ENCODE peak calls at places on chromosome 2, in six cellular contexts. S, F, I, A, W and G are unnamed samples.

GRCh38 chr2:100791294-100791935 is 28.5 kb upstream of the NPAS2 start:
- DNase-seq in S (no peak), F (no peak), I (no peak), A (no peak), W (no peak), G (no peak)

GRCh38 chr2:74893332-74893731 is 59.4 kb downstream of the HK2 start:
- DNase-seq in S (peak), F (no peak), I (no peak), A (no peak), W (no peak), G (peak)

GRCh38 chr2:180177534-180177933 is 170.4 kb upstream of the CWC22 start:
- DNase-seq in S (no peak), F (no peak), I (no peak), A (no peak), W (no peak), G (no peak)

GRCh38 chr2:157751462-157752058 is 122.9 kb upstream of the ACVR1C start:
- DNase-seq in S (peak), F (peak), I (no peak), A (peak), W (no peak), G (peak)

GRCh38 chr2:102143450-102143985 is 972 bp downstream of the IL1R1 start:
- DNase-seq in S (peak), F (no peak), I (no peak), A (no peak), W (no peak), G (peak)

GRCh38 chr2:195252018-195252417 is 405.0 kb upstream of the SLC39A10 start:
- DNase-seq in S (no peak), F (no peak), I (no peak), A (peak), W (peak), G (no peak)

GRCh38 chr2:237886702-237887481 is 27.5 kb downstream of the RAMP1 start:
- DNase-seq in S (peak), F (no peak), I (no peak), A (no peak), W (no peak), G (peak)

GRCh38 chr2:34012728-34013302 is 413.7 kb upstream of the FAM98A start:
- DNase-seq in S (peak), F (peak), I (peak), A (peak), W (peak), G (peak)

GRCh38 chr2:179037807-179038206 is 12.1 kb downstream of the CCDC141 start:
- DNase-seq in S (no peak), F (no peak), I (no peak), A (no peak), W (no peak), G (no peak)

GRCh38 chr2:159922563-159922962 is 124.6 kb upstream of the CD302 start:
- DNase-seq in S (no peak), F (no peak), I (no peak), A (no peak), W (no peak), G (no peak)

GRCh38 chr2:234571620-234572407 is 74.9 kb upstream of the ARL4C start:
- DNase-seq in S (no peak), F (peak), I (no peak), A (no peak), W (no peak), G (peak)

GRCh38 chr2:40451926-40452605 is at the start of gene SLC8A1:
- DNase-seq in S (peak), F (no peak), I (peak), A (peak), W (no peak), G (peak)

GRCh38 chr2:152186257-152186656 is 10.7 kb upstream of the STAM2 start:
- DNase-seq in S (peak), F (no peak), I (no peak), A (no peak), W (no peak), G (peak)

GRCh38 chr2:48319863-48320262 is 210.1 kb upstream of the STON1 start:
- DNase-seq in S (no peak), F (no peak), I (no peak), A (no peak), W (no peak), G (no peak)

GRCh38 chr2:218953366-218953954 is 6.0 kb upstream of the CDK5R2 start:
- DNase-seq in S (no peak), F (no peak), I (no peak), A (peak), W (no peak), G (no peak)

GRCh38 chr2:144091622-144092021 is 428.3 kb downstream of the ZEB2 start:
- DNase-seq in S (no peak), F (no peak), I (no peak), A (no peak), W (no peak), G (no peak)

GRCh38 chr2:14418110-14418509 is 214.4 kb upstream of the LRATD1 start:
- DNase-seq in S (no peak), F (no peak), I (no peak), A (no peak), W (no peak), G (no peak)

GRCh38 chr2:138034536-138034935 is 70.3 kb downstream of the HNMT start:
- DNase-seq in S (no peak), F (peak), I (no peak), A (no peak), W (no peak), G (no peak)

GRCh38 chr2:167719410-167719809 is 528.0 kb downstream of the STK39 start:
- DNase-seq in S (no peak), F (no peak), I (no peak), A (no peak), W (no peak), G (no peak)

GRCh38 chr2:218284106-218284811 is 8.0 kb downstream of the TMBIM1 start:
- DNase-seq in S (peak), F (peak), I (no peak), A (no peak), W (no peak), G (peak)

GRCh38 chr2:79713131-79713785 is 200.4 kb downstream of the CTNNA2 start:
- DNase-seq in S (peak), F (no peak), I (no peak), A (no peak), W (no peak), G (no peak)

GRCh38 chr2:190879474-190880373 is 897 bp upstream of the GLS start:
- DNase-seq in S (no peak), F (no peak), I (no peak), A (no peak), W (no peak), G (no peak)

GRCh38 chr2:180599804-180600203 is 380.6 kb upstream of the UBE2E3 start:
- DNase-seq in S (no peak), F (peak), I (no peak), A (no peak), W (no peak), G (no peak)

GRCh38 chr2:238919307-238919706 is 71.4 kb downstream of the TWIST2 start:
- DNase-seq in S (no peak), F (no peak), I (no peak), A (no peak), W (no peak), G (no peak)

GRCh38 chr2:32715391-32715841 is 87.6 kb downstream of the TTC27 start:
- DNase-seq in S (no peak), F (no peak), I (no peak), A (no peak), W (no peak), G (peak)

GRCh38 chr2:189222440-189222839 is 42.9 kb upstream of the COL5A2 start:
- DNase-seq in S (peak), F (no peak), I (no peak), A (no peak), W (no peak), G (no peak)

GRCh38 chr2:234770081-234770506 is 181.7 kb upstream of the SH3BP4 start:
- DNase-seq in S (peak), F (no peak), I (peak), A (no peak), W (no peak), G (peak)

GRCh38 chr2:145592362-145592761 is 1072.4 kb upstream of the ZEB2 start:
- DNase-seq in S (no peak), F (no peak), I (no peak), A (no peak), W (no peak), G (peak)

GRCh38 chr2:241897231-241897916 is 27.8 kb downstream of the RTP5 start:
- DNase-seq in S (no peak), F (no peak), I (no peak), A (peak), W (no peak), G (no peak)

GRCh38 chr2:104563398-104564024 is 290.4 kb upstream of the POU3F3 start:
- DNase-seq in S (no peak), F (no peak), I (no peak), A (no peak), W (no peak), G (no peak)

GRCh38 chr2:202113571-202114142 is 40.6 kb downstream of the KIAA2012 start:
- DNase-seq in S (no peak), F (no peak), I (no peak), A (no peak), W (no peak), G (peak)

GRCh38 chr2:128260239-128261138 is 58.2 kb downstream of the HS6ST1 start:
- DNase-seq in S (peak), F (peak), I (peak), A (peak), W (peak), G (peak)

GRCh38 chr2:150610670-150611279 is 123.3 kb upstream of the RND3 start:
- DNase-seq in S (peak), F (peak), I (peak), A (peak), W (no peak), G (peak)

GRCh38 chr2:26412091-26412673 is 10.5 kb downstream of the DRC1 start:
- DNase-seq in S (peak), F (peak), I (no peak), A (no peak), W (no peak), G (no peak)

GRCh38 chr2:45782436-45782835 is 131.0 kb downstream of the PRKCE start:
- DNase-seq in S (no peak), F (no peak), I (no peak), A (no peak), W (no peak), G (no peak)

GRCh38 chr2:239238381-239238780 is 162.4 kb downstream of the HDAC4 start:
- DNase-seq in S (no peak), F (no peak), I (no peak), A (no peak), W (no peak), G (no peak)

GRCh38 chr2:237351796-237352195 is 62.2 kb downstream of the COL6A3 start:
- DNase-seq in S (no peak), F (no peak), I (no peak), A (no peak), W (no peak), G (no peak)

GRCh38 chr2:108447947-108448677 is 894 bp upstream of the GCC2 start:
- DNase-seq in S (no peak), F (no peak), I (no peak), A (no peak), W (no peak), G (no peak)

GRCh38 chr2:108449410-108450200 is 599 bp downstream of the GCC2 start:
- DNase-seq in S (peak), F (no peak), I (no peak), A (no peak), W (no peak), G (peak)

GRCh38 chr2:108451976-108452375 is 3.0 kb downstream of the GCC2 start:
- DNase-seq in S (no peak), F (no peak), I (no peak), A (no peak), W (no peak), G (no peak)

GRCh38 chr2:108446703-108447102 is 2.3 kb upstream of the GCC2 start:
- DNase-seq in S (no peak), F (no peak), I (no peak), A (no peak), W (no peak), G (no peak)

DNA sequence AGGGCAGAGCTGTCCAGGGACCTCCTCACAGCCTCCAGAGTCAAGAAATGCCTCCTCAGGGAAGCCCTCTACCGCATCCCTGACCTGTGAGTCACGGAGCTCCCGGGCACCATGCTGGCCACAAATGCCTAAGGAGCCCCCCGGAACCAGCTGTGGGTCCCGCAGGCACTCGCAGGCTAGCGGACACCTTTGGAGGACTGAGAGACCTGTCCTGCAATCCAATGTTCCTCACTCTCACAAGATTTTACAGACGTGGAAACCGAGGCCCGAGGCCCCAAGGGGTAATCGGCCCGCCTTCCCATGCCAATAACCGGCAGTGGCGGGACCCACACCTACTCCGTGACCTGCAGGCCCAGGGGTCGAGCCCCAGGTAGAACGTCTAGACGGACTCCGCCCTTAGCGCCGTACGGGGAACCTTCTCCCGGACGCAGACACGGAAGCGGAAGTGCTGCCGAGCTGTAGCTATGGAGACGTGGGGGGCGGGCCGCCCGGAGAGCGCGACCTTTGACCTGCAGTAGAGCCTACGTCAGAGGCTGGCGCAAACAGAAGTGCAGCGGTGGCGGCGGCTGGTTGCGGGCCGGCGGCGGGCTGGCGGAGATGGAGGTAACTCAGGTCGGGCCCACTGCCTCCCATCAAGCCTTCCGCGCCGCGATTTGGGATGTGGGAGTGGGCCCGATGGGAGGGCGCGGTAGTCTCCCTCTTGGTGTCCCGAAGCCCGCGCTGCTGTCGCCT is at the start of gene GCC2:
- DNase-seq in S (peak), F (peak), I (peak), A (peak), W (peak), G (peak)
- H3K4ac ChIP-seq in S (peak), F (peak), I (no peak), A (no peak), W (no peak), G (peak)

GRCh38 chr2:67540962-67541361 is 143.8 kb downstream of the ETAA1 start:
- DNase-seq in S (no peak), F (no peak), I (no peak), A (no peak), W (no peak), G (no peak)
- H3K14ac ChIP-seq in S (no peak), F (no peak), I (no peak), A (no peak), W (no peak), G (no peak)

GRCh38 chr2:10448208-10448645 is at the start of gene ODC1:
- DNase-seq in S (peak), F (peak), I (peak), A (peak), W (no peak), G (peak)
- H3K4ac ChIP-seq in S (peak), F (peak), I (peak), A (no peak), W (no peak), G (peak)

GRCh38 chr2:1793868-1794445 is 49.6 kb upstream of the PXDN start:
- DNase-seq in S (no peak), F (no peak), I (no peak), A (no peak), W (no peak), G (no peak)

GRCh38 chr2:1795261-1795828 is 51.0 kb upstream of the PXDN start:
- DNase-seq in S (no peak), F (no peak), I (no peak), A (no peak), W (no peak), G (no peak)

GRCh38 chr2:1791670-1792069 is 47.4 kb upstream of the PXDN start:
- DNase-seq in S (no peak), F (no peak), I (no peak), A (no peak), W (no peak), G (peak)

GRCh38 chr2:1794821-1795220 is 50.5 kb upstream of the PXDN start:
- DNase-seq in S (no peak), F (no peak), I (no peak), A (no peak), W (no peak), G (no peak)

DNA sequence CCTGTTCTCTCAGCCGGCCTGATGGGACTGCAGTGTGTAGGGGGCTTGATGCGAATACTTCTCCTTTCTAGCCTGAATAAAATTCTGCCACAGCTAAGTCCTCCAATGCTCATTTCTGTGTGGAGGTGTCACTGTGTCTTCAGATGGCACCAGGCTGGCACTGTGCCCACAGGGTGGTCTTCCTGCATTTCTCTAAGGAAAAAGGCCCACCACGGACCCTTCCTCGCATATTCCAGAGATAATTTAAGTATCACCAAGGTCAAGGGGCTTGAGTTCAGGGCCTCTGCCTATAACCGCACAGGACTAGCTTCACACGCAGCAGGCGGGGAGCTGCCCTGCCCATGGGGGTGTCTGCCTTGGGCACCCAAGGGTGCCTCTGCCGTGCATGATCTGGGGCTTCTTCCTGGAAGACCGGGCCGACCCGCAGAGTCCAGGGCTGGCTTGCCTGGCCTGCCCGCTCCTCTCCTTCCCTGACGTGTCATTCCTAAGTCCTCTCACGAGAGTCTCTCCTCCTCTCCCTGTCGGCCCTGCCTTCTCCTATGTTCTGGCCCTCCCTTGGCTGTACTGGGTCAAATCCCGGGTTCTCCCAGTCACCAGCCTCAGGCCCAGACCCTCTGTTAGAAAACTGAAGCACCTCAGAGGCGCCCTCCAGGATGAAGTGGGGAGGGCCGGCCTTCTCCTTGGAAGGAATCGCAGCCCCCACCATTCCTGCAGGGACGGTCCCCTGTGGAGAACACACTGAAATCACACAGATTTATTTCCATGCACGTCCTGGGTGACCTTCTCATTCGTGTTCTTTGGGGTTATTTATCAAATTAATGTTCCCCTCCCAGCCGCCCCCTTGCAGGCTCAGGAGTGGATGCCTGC is 48.9 kb upstream of the PXDN start:
- DNase-seq in S (no peak), F (no peak), I (no peak), A (no peak), W (no peak), G (no peak)
- H3K14ac ChIP-seq in S (no peak), F (no peak), I (no peak), A (no peak), W (no peak), G (peak)

DNA sequence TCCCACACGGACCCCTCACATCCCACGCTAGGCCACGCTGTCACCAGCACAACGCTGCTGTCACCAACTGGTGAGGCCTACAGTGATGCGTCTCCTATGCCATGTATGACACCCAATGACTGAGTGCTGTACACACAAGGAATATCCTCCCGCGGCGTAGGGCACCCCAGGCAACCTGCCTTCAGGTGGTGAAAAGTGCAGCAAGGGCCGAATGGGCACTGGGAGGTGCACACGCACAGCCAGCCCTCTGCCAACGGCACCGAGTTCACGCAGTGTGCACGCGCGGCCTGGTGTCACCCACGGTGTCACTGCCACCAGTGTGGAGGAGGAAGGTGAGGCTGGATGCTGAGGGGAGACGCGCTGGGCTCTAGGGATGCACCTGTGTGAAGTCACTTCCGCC is 4.5 kb downstream of the HS1BP3 start:
- DNase-seq in S (no peak), F (no peak), I (no peak), A (no peak), W (no peak), G (no peak)
- H3K4ac ChIP-seq in S (no peak), F (no peak), I (no peak), A (no peak), W (no peak), G (no peak)

DNA sequence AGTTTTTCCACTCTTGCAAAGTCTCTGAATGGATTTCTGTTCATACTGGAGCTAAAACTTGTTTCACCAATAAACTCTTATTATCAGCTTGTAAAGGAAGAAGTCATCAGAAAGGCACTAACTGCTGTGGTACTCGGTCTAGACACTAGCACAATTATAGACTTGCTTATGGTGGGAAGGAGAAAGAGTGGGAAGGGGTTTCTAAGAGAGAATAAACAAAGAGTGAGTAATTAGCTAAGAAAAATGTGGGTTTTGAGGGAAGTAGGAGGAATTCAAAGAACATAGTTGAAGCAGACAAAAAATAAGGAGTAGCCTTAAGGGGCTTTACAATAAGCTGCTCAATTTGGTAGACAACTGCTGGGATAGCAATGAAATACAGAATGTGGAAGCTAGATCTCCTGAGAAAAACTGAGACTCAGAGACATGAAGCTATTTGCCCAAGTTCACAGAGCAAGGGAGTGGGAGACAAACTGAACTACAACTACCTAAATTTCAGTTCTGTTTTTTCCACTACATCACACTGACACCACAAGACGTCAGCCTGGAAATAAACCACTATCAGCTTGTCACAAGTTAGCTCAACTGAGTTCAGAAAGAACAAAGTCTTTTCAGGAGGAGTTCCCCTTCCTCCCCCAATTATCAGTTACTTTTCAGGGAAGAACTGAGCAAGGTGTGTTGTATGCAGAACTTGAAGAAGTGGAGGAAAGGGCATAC is 59.7 kb downstream of the MAP4K3 start:
- DNase-seq in S (peak), F (no peak), I (no peak), A (no peak), W (no peak), G (no peak)
- H3K14ac ChIP-seq in S (no peak), F (no peak), I (no peak), A (no peak), W (no peak), G (no peak)